ENCODE peak calls at places on chromosome 17, in five cellular contexts. N is endothelial cell of umbilical vein; J is activated CD4-positive, alpha-beta T cell treated with anti-CD3 and anti-CD28 coated beads, Interleukin-2, amount 50 U/mL, for 1 hour; S is germinal center; F is NCI-H1092. X is an unnamed sample.

GRCh38 chr17:488993-489757 is 136.6 kb upstream of the RPH3AL start:
- DNase-seq in N (peak; percentile 51), J (no peak), S (no peak), F (no peak), X (no peak)

GRCh38 chr17:7497636-7498035 is 13.5 kb downstream of the POLR2A start:
- DNase-seq in N (no peak), J (no peak), S (no peak), F (no peak), X (no peak)

GRCh38 chr17:39759204-39759603 is 21.5 kb downstream of the GRB7 start:
- DNase-seq in N (no peak), J (no peak), S (no peak), F (no peak), X (no peak)

GRCh38 chr17:2179615-2180295 is 123.8 kb downstream of the SMG6 start:
- DNase-seq in N (peak; percentile 98), J (no peak), S (no peak), F (peak; percentile 95), X (no peak)

GRCh38 chr17:8138672-8139371 is 13.4 kb downstream of the PER1 start:
- DNase-seq in N (peak; percentile 98), J (peak; percentile 91), S (peak; percentile 88), F (peak; percentile 89), X (peak; percentile 93)

GRCh38 chr17:33725675-33726271 is 432.7 kb upstream of the ASIC2 start:
- DNase-seq in N (peak; percentile 24), J (no peak), S (peak; percentile 24), F (peak; percentile 27), X (peak; percentile 49)

GRCh38 chr17:10357768-10358167 is 15.0 kb downstream of the MYH13 start:
- DNase-seq in N (no peak), J (no peak), S (peak; percentile 50), F (no peak), X (peak; percentile 31)

GRCh38 chr17:76675648-76676047 is 32.1 kb upstream of the ST6GALNAC1 start:
- DNase-seq in N (no peak), J (no peak), S (no peak), F (no peak), X (no peak)

GRCh38 chr17:76329664-76330063 is 21.6 kb upstream of the QRICH2 start:
- DNase-seq in N (no peak), J (no peak), S (no peak), F (no peak), X (no peak)

GRCh38 chr17:73469311-73469710 is 157.5 kb upstream of the CDC42EP4 start:
- DNase-seq in N (no peak), J (no peak), S (no peak), F (no peak), X (no peak)

GRCh38 chr17:70987867-70988340 is 818.6 kb downstream of the KCNJ2 start:
- DNase-seq in N (no peak), J (no peak), S (no peak), F (no peak), X (no peak)

GRCh38 chr17:3722716-3723115 is 987 bp upstream of the HASPIN start:
- DNase-seq in N (no peak), J (no peak), S (no peak), F (no peak), X (no peak)

GRCh38 chr17:46009681-46010596 is 10.9 kb downstream of the STH start:
- DNase-seq in N (no peak), J (no peak), S (no peak), F (no peak), X (peak; percentile 73)

GRCh38 chr17:68301438-68301959 is 10.2 kb downstream of the ARSG start:
- DNase-seq in N (no peak), J (no peak), S (no peak), F (peak; percentile 39), X (no peak)

GRCh38 chr17:70041061-70041460 is 34.0 kb upstream of the KCNJ16 start:
- DNase-seq in N (no peak), J (no peak), S (no peak), F (no peak), X (no peak)

GRCh38 chr17:55690105-55690508 is 32.6 kb downstream of the TMEM100 start:
- DNase-seq in N (no peak), J (no peak), S (no peak), F (no peak), X (no peak)

GRCh38 chr17:33811984-33812383 is 443.1 kb upstream of the CCL2 start:
- DNase-seq in N (no peak), J (no peak), S (no peak), F (no peak), X (no peak)

GRCh38 chr17:79992657-79993389 is 42.8 kb downstream of the TBC1D16 start:
- DNase-seq in N (no peak), J (no peak), S (no peak), F (no peak), X (no peak)

GRCh38 chr17:48022906-48023305 is 14.7 kb downstream of the COPZ2 start:
- DNase-seq in N (no peak), J (no peak), S (no peak), F (no peak), X (no peak)

GRCh38 chr17:81228834-81229665 is 6.3 kb upstream of the CEP131 start:
- DNase-seq in N (no peak), J (no peak), S (no peak), F (no peak), X (no peak)

GRCh38 chr17:56594528-56595418 is 1.3 kb downstream of the NOG start:
- DNase-seq in N (peak; percentile 19), J (peak; percentile 22), S (peak; percentile 19), F (peak; percentile 4), X (peak; percentile 42)

GRCh38 chr17:7644768-7645167 is 6.0 kb upstream of the ATP1B2 start:
- DNase-seq in N (no peak), J (no peak), S (peak; percentile 42), F (no peak), X (no peak)

GRCh38 chr17:49703557-49704277 is 4.0 kb downstream of the SLC35B1 start:
- DNase-seq in N (peak; percentile 51), J (no peak), S (no peak), F (no peak), X (peak; percentile 72)

GRCh38 chr17:32445075-32445427 is 741 bp downstream of the PSMD11 start:
- DNase-seq in N (peak; percentile 76), J (peak; percentile 27), S (peak; percentile 18), F (no peak), X (peak; percentile 70)

GRCh38 chr17:47686661-47687327 is 7.2 kb upstream of the TBKBP1 start:
- DNase-seq in N (peak; percentile 52), J (no peak), S (no peak), F (no peak), X (no peak)

GRCh38 chr17:14768923-14769322 is 468.0 kb downstream of the HS3ST3B1 start:
- DNase-seq in N (no peak), J (no peak), S (no peak), F (no peak), X (no peak)

GRCh38 chr17:348692-349425 is 3.7 kb downstream of the RPH3AL start:
- DNase-seq in N (peak; percentile 59), J (no peak), S (no peak), F (no peak), X (peak; percentile 78)

GRCh38 chr17:12104831-12105230 is 84.2 kb downstream of the MAP2K4 start:
- DNase-seq in N (no peak), J (no peak), S (no peak), F (no peak), X (no peak)

GRCh38 chr17:67289174-67289876 is 44.3 kb upstream of the HELZ start:
- DNase-seq in N (peak; percentile 85), J (no peak), S (no peak), F (peak; percentile 78), X (no peak)

GRCh38 chr17:81996757-81997441 is 19.5 kb downstream of the ASPSCR1 start:
- DNase-seq in N (no peak), J (no peak), S (no peak), F (no peak), X (no peak)

GRCh38 chr17:80219777-80220708 is at the start of the genes SGSH and SLC26A11:
- DNase-seq in N (peak; percentile 65), J (peak; percentile 57), S (peak; percentile 85), F (peak; percentile 47), X (peak; percentile 62)

GRCh38 chr17:1162116-1162855 is 17.5 kb downstream of the ABR start:
- DNase-seq in N (no peak), J (no peak), S (no peak), F (no peak), X (no peak)

X was measured in A549.